ENCODE peak calls at places on chromosomes 11 and 22, in seven cellular contexts. Z is SK-N-SH, E is K562, S is GM12878, W is H1, L is HCT116, H is HepG2. C is an unnamed sample.

GRCh38 chr11:61369372-61370348 is 7.5 kb downstream of the TMEM138 start:
- DNase-seq in L (no peak), E (no peak), W (no peak), S (peak; percentile 77), Z (no peak), H (peak; percentile 76), C (no peak)

GRCh38 chr11:12599408-12600143 is 74.6 kb upstream of the TEAD1 start:
- DNase-seq in E (peak; percentile 62), S (peak; percentile 2), Z (no peak), H (peak; percentile 91), W (peak; percentile 89), L (peak; percentile 40), C (peak; percentile 57)

GRCh38 chr11:13462311-13462927 is 603 bp downstream of the BTBD10 start:
- DNase-seq in L (peak; percentile 53), Z (peak; percentile 73), H (peak; percentile 31), S (no peak), W (peak; percentile 84), E (peak; percentile 60), C (no peak)

GRCh38 chr11:35030716-35031213 is 108.2 kb upstream of the CD44 start:
- DNase-seq in L (peak; percentile 87), W (no peak), E (peak; percentile 84), S (no peak), H (no peak), Z (no peak), C (no peak)

GRCh38 chr11:108340958-108341357 is 118.1 kb downstream of the ATM start:
- DNase-seq in W (no peak), H (peak; percentile 62), S (no peak), Z (no peak), L (peak; percentile 55), E (peak; percentile 39), C (peak; percentile 11)

GRCh38 chr11:106480581-106481185 is 403.2 kb downstream of the AASDHPPT start:
- DNase-seq in H (peak; percentile 12), W (no peak), S (no peak), L (no peak), Z (no peak), E (no peak), C (no peak)

GRCh38 chr22:28674121-28674563 is 5.5 kb downstream of the TTC28 start:
- DNase-seq in W (no peak), L (no peak), Z (peak; percentile 10), H (no peak), S (peak; percentile 40), E (peak; percentile 32), C (no peak)

GRCh38 chr11:33912405-33913361 is 20.8 kb upstream of the LMO2 start:
- DNase-seq in Z (no peak), W (no peak), E (peak; percentile 75), L (peak; percentile 10), H (no peak), S (peak; percentile 82), C (no peak)

GRCh38 chr11:126655807-126656128 is 300.3 kb downstream of the ST3GAL4 start:
- DNase-seq in L (no peak), W (no peak), H (no peak), S (no peak), Z (no peak), E (no peak), C (no peak)

GRCh38 chr11:76579047-76579751 is 91.3 kb downstream of the LRRC32 start:
- DNase-seq in L (no peak), Z (peak; percentile 23), W (peak; percentile 72), H (no peak), S (no peak), E (no peak), C (no peak)

GRCh38 chr11:47060807-47061206 is 115.9 kb downstream of the ARFGAP2 start:
- DNase-seq in Z (no peak), L (no peak), H (no peak), S (no peak), W (no peak), E (peak; percentile 33), C (no peak)
- TF ChIP-seq JUND in Z (no peak), L (no peak), H (no peak), S (no peak), W (no peak), E (no peak), C (no peak)

GRCh38 chr11:96292291-96293010 is 50.5 kb downstream of the MAML2 start:
- DNase-seq in Z (no peak), E (no peak), L (no peak), S (no peak), W (no peak), H (no peak), C (no peak)

GRCh38 chr11:96290631-96291030 is 52.4 kb downstream of the MAML2 start:
- DNase-seq in E (no peak), Z (no peak), W (no peak), H (no peak), S (no peak), L (no peak), C (no peak)

GRCh38 chr11:96294289-96294688 is 48.7 kb downstream of the MAML2 start:
- DNase-seq in L (no peak), Z (no peak), H (no peak), S (no peak), W (no peak), E (no peak), C (no peak)

GRCh38 chr11:96293109-96293508 is 49.9 kb downstream of the MAML2 start:
- DNase-seq in Z (no peak), S (no peak), E (no peak), H (no peak), W (no peak), L (no peak), C (no peak)

DNA sequence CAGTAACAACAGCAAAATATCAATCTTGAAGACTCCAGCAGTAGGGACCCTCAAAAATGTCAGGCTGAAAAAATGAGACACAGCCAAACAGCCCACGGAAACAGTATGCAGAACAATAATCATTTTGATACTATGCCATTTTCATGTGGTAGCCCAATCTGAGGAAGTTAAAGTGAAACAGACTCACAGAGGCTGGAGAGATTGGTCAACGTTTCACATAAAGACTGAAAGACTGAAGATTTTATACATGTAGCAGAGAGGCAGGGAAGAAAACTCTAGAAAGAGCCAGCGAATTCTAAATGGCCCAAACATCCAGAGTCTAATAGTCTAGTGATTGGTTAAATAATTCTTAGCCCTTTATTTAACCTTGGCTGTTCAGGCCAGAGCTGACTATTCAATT is 49.4 kb downstream of the MAML2 start:
- DNase-seq in W (no peak), Z (no peak), H (no peak), S (peak; percentile 69), L (no peak), E (no peak), C (no peak)
- TF ChIP-seq JUND in W (no peak), Z (no peak), H (no peak), S (no peak), L (no peak), E (no peak), C (no peak)

DNA sequence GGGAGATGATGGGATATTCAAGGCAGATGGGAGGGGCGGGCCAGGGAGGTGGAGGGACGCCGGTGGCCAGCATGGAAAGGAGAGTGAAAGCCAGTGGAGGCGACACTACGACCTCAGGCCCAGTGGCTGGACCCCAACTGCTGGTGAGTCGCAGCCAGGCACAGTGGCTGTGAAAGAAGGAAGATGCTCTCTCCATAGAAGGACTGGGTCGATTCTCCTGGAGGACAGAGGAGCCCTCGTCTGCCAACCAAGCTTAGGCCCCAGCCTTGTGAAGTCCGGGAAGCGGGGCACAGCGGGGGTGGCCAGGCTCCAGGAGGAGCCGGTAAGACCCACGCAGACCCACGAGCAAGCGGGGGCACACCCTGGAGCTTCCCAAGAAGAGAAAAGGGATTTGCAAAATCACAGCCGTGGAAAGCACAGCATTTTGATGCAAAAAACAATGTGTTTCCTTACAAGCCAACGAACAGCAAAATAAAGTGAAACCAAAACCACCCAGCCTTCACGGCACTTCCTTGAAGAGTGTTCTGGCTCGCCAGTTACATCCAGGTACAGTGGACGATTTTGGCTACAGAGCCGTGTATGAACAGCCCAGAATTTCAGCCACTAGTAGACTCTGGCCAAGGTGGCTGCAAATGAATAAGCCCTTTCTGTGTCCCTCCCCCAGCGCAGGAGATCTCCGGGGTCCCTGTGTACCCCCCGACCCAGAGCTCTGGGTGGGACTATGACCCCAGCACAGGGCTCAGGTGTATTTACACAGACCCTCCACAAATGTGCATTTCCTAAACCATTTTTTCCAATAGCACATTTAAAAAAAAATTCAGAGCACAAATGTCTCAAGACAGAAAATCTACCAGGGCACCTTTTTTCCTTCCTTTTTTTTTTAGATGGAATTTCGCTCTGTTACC is 96.9 kb downstream of the TRMU start:
- DNase-seq in S (no peak), H (no peak), E (no peak), L (no peak), W (peak; percentile 43), Z (no peak), C (no peak)
- TF ChIP-seq JUND in S (no peak), H (no peak), E (no peak), L (no peak), W (no peak), Z (no peak), C (no peak)

DNA sequence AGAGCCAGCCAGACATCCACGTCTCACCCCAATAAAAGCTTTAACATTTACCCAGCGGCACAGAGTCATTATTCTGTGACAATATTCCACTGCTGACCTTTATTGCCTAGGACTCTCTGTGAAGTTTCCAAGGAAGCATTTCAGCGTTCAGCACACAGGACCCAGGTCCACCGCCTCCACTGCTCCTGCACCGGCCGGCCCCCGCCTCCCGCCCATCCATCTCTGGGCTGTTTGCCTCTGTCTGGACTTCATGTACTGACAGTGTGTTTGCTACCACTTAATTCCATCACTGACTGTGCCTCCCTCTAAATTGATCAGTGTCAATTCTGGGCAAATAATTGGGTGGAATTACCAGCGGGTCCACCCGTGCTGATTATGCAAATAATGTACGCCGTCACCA is 384.7 kb downstream of the SHANK2 start:
- DNase-seq in S (no peak), L (no peak), E (no peak), H (no peak), W (no peak), Z (no peak), C (no peak)
- TF ChIP-seq JUND in S (no peak), L (no peak), E (no peak), H (no peak), W (no peak), Z (no peak), C (no peak)